ENCODE peak calls at places on chromosomes 4 and X, in nine cellular contexts. One of them, this sample, is unnamed.

GRCh38 chr4:106530816-106531215 is 162.2 kb upstream of the GIMD1 start:
- DNase-seq in nucleus accumbens: no peak
- DNase-seq in Kasumi-1: no peak
- DNase-seq in nephron progenitor cell: no peak
- DNase-seq in GM20000: no peak
- DNase-seq in body of pancreas: no peak
- DNase-seq in aorta: no peak
- DNase-seq in OCI-LY7: no peak
- DNase-seq in activated T-cell treated with anti-CD3 and anti-CD28 coated beads, Interleukin-2, amount 50 U/mL, for 48 hours: no peak
- DNase-seq in this sample: no peak

GRCh38 chrX:119981286-119982070 is 37.9 kb upstream of the NKAP start:
- DNase-seq in nucleus accumbens: no peak
- DNase-seq in OCI-LY7: peak; percentile 65
- DNase-seq in aorta: no peak
- DNase-seq in body of pancreas: peak; percentile 26
- DNase-seq in GM20000: peak; percentile 32
- DNase-seq in Kasumi-1: peak; percentile 35
- DNase-seq in nephron progenitor cell: peak; percentile 33
- DNase-seq in activated T-cell treated with anti-CD3 and anti-CD28 coated beads, Interleukin-2, amount 50 U/mL, for 48 hours: peak; percentile 42
- DNase-seq in this sample: peak; percentile 26

GRCh38 chrX:126137899-126138298 is 28.2 kb downstream of the DCAF12L2 start:
- DNase-seq in nucleus accumbens: no peak
- DNase-seq in activated T-cell treated with anti-CD3 and anti-CD28 coated beads, Interleukin-2, amount 50 U/mL, for 48 hours: no peak
- DNase-seq in OCI-LY7: peak; percentile 0
- DNase-seq in nephron progenitor cell: no peak
- DNase-seq in aorta: no peak
- DNase-seq in GM20000: no peak
- DNase-seq in body of pancreas: no peak
- DNase-seq in Kasumi-1: peak; percentile 16
- DNase-seq in this sample: no peak

GRCh38 chrX:12065251-12065650 is 73.0 kb upstream of the FRMPD4 start:
- DNase-seq in nucleus accumbens: no peak
- DNase-seq in Kasumi-1: peak; percentile 5
- DNase-seq in nephron progenitor cell: peak; percentile 35
- DNase-seq in OCI-LY7: no peak
- DNase-seq in activated T-cell treated with anti-CD3 and anti-CD28 coated beads, Interleukin-2, amount 50 U/mL, for 48 hours: no peak
- DNase-seq in body of pancreas: no peak
- DNase-seq in aorta: no peak
- DNase-seq in GM20000: peak; percentile 1
- DNase-seq in this sample: no peak

GRCh38 chr4:72489267-72489666 is 79.8 kb downstream of the ADAMTS3 start:
- DNase-seq in OCI-LY7: no peak
- DNase-seq in nephron progenitor cell: no peak
- DNase-seq in Kasumi-1: no peak
- DNase-seq in activated T-cell treated with anti-CD3 and anti-CD28 coated beads, Interleukin-2, amount 50 U/mL, for 48 hours: no peak
- DNase-seq in GM20000: no peak
- DNase-seq in body of pancreas: no peak
- DNase-seq in nucleus accumbens: no peak
- DNase-seq in aorta: no peak
- DNase-seq in this sample: no peak

GRCh38 chr4:40685300-40685699 is 55.6 kb upstream of the RBM47 start:
- DNase-seq in body of pancreas: no peak
- DNase-seq in GM20000: no peak
- DNase-seq in aorta: no peak
- DNase-seq in activated T-cell treated with anti-CD3 and anti-CD28 coated beads, Interleukin-2, amount 50 U/mL, for 48 hours: no peak
- DNase-seq in nucleus accumbens: no peak
- DNase-seq in nephron progenitor cell: no peak
- DNase-seq in Kasumi-1: no peak
- DNase-seq in OCI-LY7: no peak
- DNase-seq in this sample: no peak

GRCh38 chr4:173521474-173522159 is 8.4 kb downstream of the HAND2 start:
- DNase-seq in nephron progenitor cell: peak; percentile 7
- DNase-seq in body of pancreas: no peak
- DNase-seq in activated T-cell treated with anti-CD3 and anti-CD28 coated beads, Interleukin-2, amount 50 U/mL, for 48 hours: no peak
- DNase-seq in aorta: peak; percentile 77
- DNase-seq in nucleus accumbens: no peak
- DNase-seq in GM20000: no peak
- DNase-seq in Kasumi-1: no peak
- DNase-seq in OCI-LY7: no peak
- DNase-seq in this sample: no peak

GRCh38 chrX:31609130-31609529 is 537.3 kb upstream of the FTHL17 start:
- DNase-seq in aorta: no peak
- DNase-seq in activated T-cell treated with anti-CD3 and anti-CD28 coated beads, Interleukin-2, amount 50 U/mL, for 48 hours: no peak
- DNase-seq in Kasumi-1: no peak
- DNase-seq in nucleus accumbens: no peak
- DNase-seq in nephron progenitor cell: no peak
- DNase-seq in GM20000: no peak
- DNase-seq in OCI-LY7: no peak
- DNase-seq in body of pancreas: no peak
- DNase-seq in this sample: no peak

GRCh38 chrX:136170109-136170800 is 22.9 kb downstream of the FHL1 start:
- DNase-seq in OCI-LY7: no peak
- DNase-seq in GM20000: no peak
- DNase-seq in activated T-cell treated with anti-CD3 and anti-CD28 coated beads, Interleukin-2, amount 50 U/mL, for 48 hours: no peak
- DNase-seq in nephron progenitor cell: no peak
- DNase-seq in nucleus accumbens: no peak
- DNase-seq in body of pancreas: no peak
- DNase-seq in aorta: no peak
- DNase-seq in Kasumi-1: no peak
- DNase-seq in this sample: no peak

GRCh38 chr4:127540497-127541026 is 92.2 kb upstream of the INTU start:
- DNase-seq in nucleus accumbens: no peak
- DNase-seq in body of pancreas: no peak
- DNase-seq in activated T-cell treated with anti-CD3 and anti-CD28 coated beads, Interleukin-2, amount 50 U/mL, for 48 hours: no peak
- DNase-seq in nephron progenitor cell: no peak
- DNase-seq in OCI-LY7: no peak
- DNase-seq in GM20000: no peak
- DNase-seq in aorta: no peak
- DNase-seq in Kasumi-1: no peak
- DNase-seq in this sample: no peak

GRCh38 chr4:26529479-26529878 is 39.2 kb upstream of the CCKAR start:
- DNase-seq in body of pancreas: no peak
- DNase-seq in GM20000: no peak
- DNase-seq in Kasumi-1: no peak
- DNase-seq in aorta: no peak
- DNase-seq in OCI-LY7: no peak
- DNase-seq in activated T-cell treated with anti-CD3 and anti-CD28 coated beads, Interleukin-2, amount 50 U/mL, for 48 hours: no peak
- DNase-seq in nephron progenitor cell: no peak
- DNase-seq in nucleus accumbens: no peak
- DNase-seq in this sample: no peak

GRCh38 chr4:107888237-107888636 is 43.1 kb upstream of the CYP2U1 start:
- DNase-seq in GM20000: no peak
- DNase-seq in nucleus accumbens: no peak
- DNase-seq in body of pancreas: no peak
- DNase-seq in nephron progenitor cell: no peak
- DNase-seq in OCI-LY7: peak; percentile 42
- DNase-seq in aorta: no peak
- DNase-seq in Kasumi-1: peak; percentile 6
- DNase-seq in activated T-cell treated with anti-CD3 and anti-CD28 coated beads, Interleukin-2, amount 50 U/mL, for 48 hours: no peak
- DNase-seq in this sample: no peak

GRCh38 chr4:47383829-47384427 is 79.6 kb downstream of the COMMD8 start:
- DNase-seq in nephron progenitor cell: no peak
- DNase-seq in nucleus accumbens: no peak
- DNase-seq in OCI-LY7: peak; percentile 43
- DNase-seq in body of pancreas: no peak
- DNase-seq in aorta: no peak
- DNase-seq in activated T-cell treated with anti-CD3 and anti-CD28 coated beads, Interleukin-2, amount 50 U/mL, for 48 hours: no peak
- DNase-seq in GM20000: peak; percentile 56
- DNase-seq in Kasumi-1: peak; percentile 96
- DNase-seq in this sample: peak; percentile 14

GRCh38 chr4:98745372-98745771 is 87.0 kb upstream of the TSPAN5 start:
- DNase-seq in nucleus accumbens: no peak
- DNase-seq in body of pancreas: no peak
- DNase-seq in GM20000: no peak
- DNase-seq in aorta: no peak
- DNase-seq in OCI-LY7: peak; percentile 10
- DNase-seq in activated T-cell treated with anti-CD3 and anti-CD28 coated beads, Interleukin-2, amount 50 U/mL, for 48 hours: no peak
- DNase-seq in nephron progenitor cell: no peak
- DNase-seq in Kasumi-1: peak; percentile 57
- DNase-seq in this sample: no peak

GRCh38 chr4:127782275-127783025 is at the start of gene HSPA4L:
- DNase-seq in OCI-LY7: peak; percentile 15
- DNase-seq in Kasumi-1: peak; percentile 61
- DNase-seq in nephron progenitor cell: peak; percentile 50
- DNase-seq in nucleus accumbens: peak; percentile 59
- DNase-seq in aorta: no peak
- DNase-seq in activated T-cell treated with anti-CD3 and anti-CD28 coated beads, Interleukin-2, amount 50 U/mL, for 48 hours: peak; percentile 78
- DNase-seq in GM20000: peak; percentile 67
- DNase-seq in body of pancreas: peak; percentile 48
- DNase-seq in this sample: peak; percentile 30

GRCh38 chr4:102687373-102687981 is 73.3 kb downstream of the MANBA start:
- DNase-seq in activated T-cell treated with anti-CD3 and anti-CD28 coated beads, Interleukin-2, amount 50 U/mL, for 48 hours: no peak
- DNase-seq in nucleus accumbens: no peak
- DNase-seq in GM20000: peak; percentile 59
- DNase-seq in nephron progenitor cell: no peak
- DNase-seq in body of pancreas: no peak
- DNase-seq in OCI-LY7: no peak
- DNase-seq in aorta: no peak
- DNase-seq in Kasumi-1: no peak
- DNase-seq in this sample: peak; percentile 10

GRCh38 chr4:3465698-3466671 is 2.9 kb downstream of the DOK7 start:
- DNase-seq in body of pancreas: no peak
- DNase-seq in Kasumi-1: no peak
- DNase-seq in aorta: no peak
- DNase-seq in nephron progenitor cell: peak; percentile 52
- DNase-seq in activated T-cell treated with anti-CD3 and anti-CD28 coated beads, Interleukin-2, amount 50 U/mL, for 48 hours: no peak
- DNase-seq in GM20000: no peak
- DNase-seq in OCI-LY7: no peak
- DNase-seq in nucleus accumbens: no peak
- DNase-seq in this sample: no peak

GRCh38 chr4:93671093-93671492 is 157.5 kb upstream of the ATOH1 start:
- DNase-seq in body of pancreas: no peak
- DNase-seq in GM20000: no peak
- DNase-seq in nephron progenitor cell: no peak
- DNase-seq in activated T-cell treated with anti-CD3 and anti-CD28 coated beads, Interleukin-2, amount 50 U/mL, for 48 hours: no peak
- DNase-seq in OCI-LY7: no peak
- DNase-seq in Kasumi-1: no peak
- DNase-seq in aorta: no peak
- DNase-seq in nucleus accumbens: no peak
- DNase-seq in this sample: no peak

GRCh38 chr4:185743722-185744121 is 68.3 kb downstream of the SORBS2 start:
- DNase-seq in activated T-cell treated with anti-CD3 and anti-CD28 coated beads, Interleukin-2, amount 50 U/mL, for 48 hours: no peak
- DNase-seq in GM20000: no peak
- DNase-seq in body of pancreas: no peak
- DNase-seq in nephron progenitor cell: no peak
- DNase-seq in OCI-LY7: no peak
- DNase-seq in Kasumi-1: no peak
- DNase-seq in nucleus accumbens: no peak
- DNase-seq in aorta: no peak
- DNase-seq in this sample: no peak